ENCODE peak calls at places on chromosomes 5 and 9, in eight cellular contexts. D is coronary artery, B is AG10803, Z is left ventricle myocardium inferior, G is HFFc6, J is spleen, I is HCT116, V is brain microvascular endothelial cell. S is an unnamed sample.

GRCh38 chr9:70093944-70094343 is 50.3 kb downstream of the MAMDC2 start:
- DNase-seq in B (peak), J (no peak), D (no peak), I (no peak), G (peak), V (no peak), Z (no peak), S (no peak)

GRCh38 chr9:83281306-83282255 is 218.6 kb upstream of the RASEF start:
- DNase-seq in D (no peak), I (no peak), J (no peak), B (peak), G (peak), V (peak), Z (no peak), S (no peak)

GRCh38 chr5:160930361-160930760 is 78.3 kb upstream of the ATP10B start:
- DNase-seq in G (no peak), I (no peak), J (no peak), V (no peak), B (peak), Z (no peak), D (no peak), S (no peak)

GRCh38 chr5:35771321-35771720 is 85.4 kb upstream of the IL7R start:
- DNase-seq in V (no peak), D (no peak), G (peak), Z (no peak), I (no peak), J (no peak), B (peak), S (no peak)

GRCh38 chr5:157689942-157690689 is 18.8 kb downstream of the C5orf52 start:
- DNase-seq in Z (no peak), D (no peak), J (peak), G (no peak), B (peak), V (no peak), I (no peak), S (no peak)

GRCh38 chr9:130696996-130697395 is 3.4 kb downstream of the EXOSC2 start:
- DNase-seq in V (no peak), B (no peak), Z (no peak), G (no peak), J (peak), D (no peak), I (no peak), S (no peak)

GRCh38 chr5:149030838-149031397 is 31.9 kb downstream of the SH3TC2 start:
- DNase-seq in D (no peak), J (no peak), B (no peak), Z (no peak), I (no peak), G (no peak), V (no peak), S (no peak)

GRCh38 chr5:109105631-109106267 is 304.0 kb downstream of the PJA2 start:
- DNase-seq in V (peak), J (no peak), G (peak), I (no peak), D (no peak), Z (no peak), B (peak), S (no peak)

GRCh38 chr5:139649082-139649991 is 1.2 kb downstream of the CXXC5 start:
- DNase-seq in G (no peak), D (no peak), B (no peak), I (no peak), V (no peak), Z (peak), J (peak), S (peak)

GRCh38 chr9:87016681-87017080 is 69.4 kb upstream of the GAS1 start:
- DNase-seq in Z (no peak), B (no peak), V (no peak), G (no peak), I (no peak), J (no peak), D (no peak), S (no peak)

GRCh38 chr5:14449052-14449661 is 132.4 kb upstream of the OTULINL start:
- DNase-seq in B (peak), D (no peak), I (no peak), J (no peak), Z (no peak), V (peak), G (peak), S (no peak)

DNA sequence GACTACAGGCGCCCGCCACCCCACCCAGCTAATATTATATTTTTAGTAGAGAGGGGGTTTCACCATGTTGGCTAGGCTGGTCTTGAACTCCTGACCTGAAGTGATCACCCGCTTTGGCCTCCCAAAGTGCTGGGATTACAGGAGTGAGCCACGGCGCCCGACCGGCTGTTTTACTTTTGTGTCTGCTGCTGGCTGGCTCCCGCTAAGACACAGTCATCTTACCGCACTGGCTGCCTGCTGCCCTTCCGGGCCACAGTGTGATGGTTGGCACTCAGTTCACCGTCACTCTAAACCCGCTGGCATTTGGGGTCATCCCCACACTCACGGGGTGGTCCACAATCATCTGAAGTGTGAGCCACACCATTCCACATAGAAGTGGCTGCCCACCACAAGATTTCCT is 93.7 kb downstream of the WDR41 start:
- DNase-seq in G (no peak), I (no peak), Z (no peak), D (no peak), B (no peak), J (no peak), V (no peak), S (no peak)
- TF ChIP-seq CTCF in G (no peak), I (no peak), Z (no peak), D (no peak), B (no peak), J (no peak), V (no peak), S (no peak)

GRCh38 chr9:116080561-116080960 is 73.0 kb upstream of the PAPPA start:
- DNase-seq in V (no peak), Z (no peak), G (no peak), I (no peak), B (no peak), J (no peak), D (no peak), S (no peak)
- TF ChIP-seq CTCF in V (no peak), Z (no peak), G (no peak), I (no peak), B (no peak), J (no peak), D (no peak), S (no peak)

DNA sequence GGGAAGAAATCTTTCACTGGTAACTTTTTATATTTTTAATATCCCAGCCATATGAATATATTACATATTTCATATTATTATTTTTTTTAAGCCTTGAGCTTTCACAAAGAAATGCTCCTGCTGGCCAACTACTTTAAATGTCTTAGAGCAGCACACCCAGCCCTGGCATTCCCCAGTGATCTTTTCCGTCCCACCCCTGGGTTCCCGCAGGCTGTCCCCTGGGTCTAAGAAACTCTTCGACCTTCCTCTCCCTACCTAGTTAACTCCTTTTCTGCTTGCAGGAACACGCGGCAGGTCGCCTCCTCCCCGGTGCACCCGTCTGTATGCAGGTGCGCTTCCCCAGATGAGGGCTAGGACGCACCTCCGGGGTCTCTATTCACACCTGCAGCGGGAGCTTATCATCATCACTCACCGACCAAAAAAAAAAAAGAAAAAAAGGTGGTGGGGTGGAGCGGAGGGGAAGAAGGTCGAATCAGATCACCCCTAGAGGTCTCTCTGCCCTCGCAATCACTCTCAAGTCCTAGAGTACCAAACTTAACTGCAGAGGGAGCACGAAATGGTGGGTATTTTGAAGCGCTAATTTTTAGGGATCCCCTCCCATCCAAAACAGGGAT is 696 bp downstream of the ZFP62 start:
- DNase-seq in Z (peak), V (no peak), G (no peak), J (peak), I (peak), D (no peak), B (peak), S (no peak)
- TF ChIP-seq CTCF in Z (no peak), V (peak), G (peak), J (no peak), I (no peak), D (no peak), B (peak), S (no peak)

GRCh38 chr5:169511708-169512107 is 71.9 kb upstream of the SPDL1 start:
- DNase-seq in B (no peak), I (no peak), G (no peak), J (no peak), V (no peak), D (no peak), Z (no peak), S (no peak)
- TF ChIP-seq CTCF in B (peak), I (no peak), G (peak), J (no peak), V (peak), D (no peak), Z (no peak), S (no peak)

S was measured in sigmoid colon.